ENCODE peak calls at places on chromosomes 6 and 20, in six cellular contexts. C is heart left ventricle, I is psoas muscle, R is mucosa of descending colon, P is adrenal gland, H is transverse colon. G is an unnamed sample.

GRCh38 chr6:107534762-107535161 is 44.8 kb downstream of the SOBP start:
- DNase-seq in C (no peak), I (no peak), R (no peak), P (no peak), H (no peak), G (no peak)

GRCh38 chr6:138089325-138089724 is 17.9 kb downstream of the PERP start:
- DNase-seq in C (no peak), I (no peak), R (no peak), P (no peak), H (no peak), G (no peak)

GRCh38 chr6:52984247-52984646 is 10.8 kb downstream of the GSTA4 start:
- DNase-seq in C (no peak), I (no peak), R (peak; percentile 13), P (no peak), H (no peak), G (peak; percentile 48)

GRCh38 chr20:40279390-40279789 is 409.6 kb downstream of the MAFB start:
- DNase-seq in C (peak; percentile 39), I (no peak), R (peak; percentile 26), P (peak; percentile 26), H (peak; percentile 13), G (no peak)

GRCh38 chr20:25252686-25253421 is 5.0 kb downstream of the PYGB start:
- DNase-seq in C (no peak), I (no peak), R (peak; percentile 50), P (no peak), H (peak; percentile 57), G (no peak)

GRCh38 chr20:38805502-38805957 is at the start of gene PPP1R16B:
- DNase-seq in C (peak; percentile 70), I (peak; percentile 59), R (peak; percentile 60), P (peak; percentile 56), H (peak; percentile 70), G (peak; percentile 76)

GRCh38 chr6:136226027-136226673 is 24.0 kb downstream of the MTFR2 start:
- DNase-seq in C (peak; percentile 39), I (peak; percentile 52), R (peak; percentile 76), P (peak; percentile 49), H (peak; percentile 60), G (peak; percentile 66)

GRCh38 chr6:155782320-155782730 is 326.7 kb upstream of the NOX3 start:
- DNase-seq in C (no peak), I (no peak), R (peak; percentile 60), P (no peak), H (peak; percentile 20), G (no peak)

GRCh38 chr6:43730634-43731033 is 39.4 kb upstream of the VEGFA start:
- DNase-seq in C (no peak), I (no peak), R (no peak), P (no peak), H (no peak), G (no peak)

GRCh38 chr20:33914871-33915270 is 78.8 kb upstream of the RALY start:
- DNase-seq in C (no peak), I (no peak), R (no peak), P (no peak), H (no peak), G (peak; percentile 34)

GRCh38 chr6:135162678-135163439 is 18.2 kb upstream of the MYB start:
- DNase-seq in C (no peak), I (no peak), R (peak; percentile 66), P (peak; percentile 20), H (peak; percentile 49), G (peak; percentile 57)

GRCh38 chr6:44131880-44132279 is 4.5 kb downstream of the TMEM63B start:
- DNase-seq in C (no peak), I (no peak), R (peak; percentile 81), P (no peak), H (peak; percentile 75), G (no peak)

GRCh38 chr6:102389994-102390393 is 996.5 kb downstream of the GRIK2 start:
- DNase-seq in C (no peak), I (peak; percentile 35), R (no peak), P (no peak), H (no peak), G (no peak)

GRCh38 chr6:155880905-155881304 is 425.3 kb upstream of the NOX3 start:
- DNase-seq in C (no peak), I (no peak), R (no peak), P (no peak), H (no peak), G (no peak)

GRCh38 chr20:1336699-1337387 is 7.9 kb upstream of the SDCBP2 start:
- DNase-seq in C (peak; percentile 87), I (peak; percentile 85), R (peak; percentile 56), P (no peak), H (peak; percentile 60), G (no peak)

GRCh38 chr6:7566617-7567173 is 23.3 kb upstream of the SNRNP48 start:
- DNase-seq in C (no peak), I (no peak), R (no peak), P (no peak), H (no peak), G (no peak)

GRCh38 chr6:7572213-7572943 is 17.6 kb upstream of the SNRNP48 start:
- DNase-seq in C (no peak), I (no peak), R (no peak), P (no peak), H (no peak), G (no peak)

GRCh38 chr6:7568021-7568420 is 22.0 kb upstream of the SNRNP48 start:
- DNase-seq in C (no peak), I (no peak), R (no peak), P (no peak), H (no peak), G (no peak)

GRCh38 chr6:7566031-7566556 is 23.9 kb upstream of the SNRNP48 start:
- DNase-seq in C (no peak), I (no peak), R (no peak), P (no peak), H (no peak), G (no peak)

GRCh38 chr6:7569082-7569481 is 20.9 kb upstream of the SNRNP48 start:
- DNase-seq in C (no peak), I (no peak), R (no peak), P (no peak), H (no peak), G (no peak)
- H3K36me3 ChIP-seq in C (peaks cover 49% of the 10 kb centered on the region), I (no peaks in the 10 kb centered on the region), R (peaks cover 7% of the 10 kb centered on the region), P (peaks cover 29% of the 10 kb centered on the region), H (no peaks in the 10 kb centered on the region), G (no peaks in the 10 kb centered on the region)

GRCh38 chr6:89829591-89830384 is at the start of gene CASP8AP2:
- DNase-seq in C (peak; percentile 95), I (peak; percentile 95), R (peak; percentile 99), P (peak; percentile 95), H (peak; percentile 97), G (peak; percentile 97)

GRCh38 chr6:89830385-89830809 is 717 bp downstream of the CASP8AP2 start:
- DNase-seq in C (no peak), I (no peak), R (no peak), P (no peak), H (no peak), G (no peak)

GRCh38 chr6:89828988-89829590 is 591 bp upstream of the CASP8AP2 start:
- DNase-seq in C (no peak), I (no peak), R (peak; percentile 50), P (no peak), H (peak; percentile 22), G (peak; percentile 51)

DNA sequence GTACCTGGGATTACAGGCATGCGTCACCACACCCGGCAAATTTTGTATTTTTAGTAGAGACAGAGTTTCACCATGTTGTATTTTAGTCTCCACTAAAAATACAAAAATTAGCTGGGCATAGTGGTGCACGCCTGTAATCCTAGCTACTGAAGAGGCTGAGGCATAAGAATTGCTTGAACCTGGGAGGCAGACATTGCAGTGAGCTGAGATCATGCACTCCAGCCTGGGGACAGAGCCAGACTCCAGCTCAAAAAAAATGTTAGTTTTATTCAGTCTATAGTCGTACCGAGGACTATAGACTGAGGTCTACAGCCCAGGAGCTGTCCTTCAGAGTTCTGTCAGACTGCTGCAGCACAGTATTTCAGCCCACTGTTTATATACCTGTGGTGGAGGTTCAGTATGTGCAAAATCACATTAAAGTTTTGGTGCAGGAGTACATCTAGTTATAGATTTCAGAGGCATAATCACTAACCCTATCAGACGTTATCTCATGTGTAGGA is 3.6 kb upstream of the CASP8AP2 start:
- DNase-seq in C (no peak), I (no peak), R (no peak), P (no peak), H (no peak), G (no peak)
- H3K9me3 ChIP-seq in C (no peaks in the 10 kb centered on the region), I (no peaks in the 10 kb centered on the region), R (no peaks in the 10 kb centered on the region), P (no peaks in the 10 kb centered on the region), H (no peaks in the 10 kb centered on the region), G (no peaks in the 10 kb centered on the region)

GRCh38 chr6:168061269-168062210 is 17.5 kb downstream of the FRMD1 start:
- DNase-seq in C (no peak), I (no peak), R (no peak), P (no peak), H (peak; percentile 59), G (no peak)
- H3K4me1 ChIP-seq in C (peaks cover 7% of the 10 kb centered on the region), I (no peaks in the 10 kb centered on the region), R (no peaks in the 10 kb centered on the region), P (no peaks in the 10 kb centered on the region), H (peaks cover 12% of the 10 kb centered on the region), G (no peaks in the 10 kb centered on the region)

DNA sequence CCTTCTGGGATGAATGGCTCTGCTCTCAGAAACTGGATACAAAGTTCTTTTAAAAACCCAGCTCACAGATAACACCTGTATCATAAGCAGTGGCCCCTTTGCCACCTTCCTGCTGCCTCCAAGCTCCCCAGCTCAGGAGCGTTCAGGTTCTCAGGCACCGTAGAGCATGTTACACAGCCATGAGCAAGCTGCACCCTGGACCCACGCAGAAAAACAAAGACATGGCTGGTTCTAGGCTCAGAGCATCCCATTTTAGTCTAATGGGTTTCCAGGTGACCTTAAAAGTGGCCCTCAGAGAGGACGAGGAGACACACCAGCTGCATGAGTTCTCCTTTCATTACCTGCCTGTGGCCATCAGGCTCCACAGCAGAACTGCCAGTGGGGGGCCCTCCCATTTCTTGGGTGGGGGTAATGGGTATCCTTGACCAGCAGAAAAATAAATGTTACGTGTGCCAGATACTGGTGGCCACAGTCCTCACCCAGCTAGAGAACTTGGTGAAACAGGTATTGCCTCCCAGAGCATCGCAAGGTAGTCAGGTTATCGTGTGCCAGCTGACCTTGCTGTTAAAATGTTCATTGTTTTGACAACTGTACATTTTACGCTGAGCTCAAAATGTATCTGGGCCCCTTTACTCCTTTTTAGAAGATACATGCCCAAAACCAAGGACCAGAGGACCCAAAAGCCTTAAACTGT is 7.5 kb downstream of the PSMA7 start:
- DNase-seq in C (no peak), I (no peak), R (no peak), P (no peak), H (no peak), G (no peak)
- H3K36me3 ChIP-seq in C (peaks cover 99% of the 10 kb centered on the region), I (peaks cover 99% of the 10 kb centered on the region), R (peaks cover 15% of the 10 kb centered on the region), P (peaks cover 90% of the 10 kb centered on the region), H (no peaks in the 10 kb centered on the region), G (peaks cover 87% of the 10 kb centered on the region)

DNA sequence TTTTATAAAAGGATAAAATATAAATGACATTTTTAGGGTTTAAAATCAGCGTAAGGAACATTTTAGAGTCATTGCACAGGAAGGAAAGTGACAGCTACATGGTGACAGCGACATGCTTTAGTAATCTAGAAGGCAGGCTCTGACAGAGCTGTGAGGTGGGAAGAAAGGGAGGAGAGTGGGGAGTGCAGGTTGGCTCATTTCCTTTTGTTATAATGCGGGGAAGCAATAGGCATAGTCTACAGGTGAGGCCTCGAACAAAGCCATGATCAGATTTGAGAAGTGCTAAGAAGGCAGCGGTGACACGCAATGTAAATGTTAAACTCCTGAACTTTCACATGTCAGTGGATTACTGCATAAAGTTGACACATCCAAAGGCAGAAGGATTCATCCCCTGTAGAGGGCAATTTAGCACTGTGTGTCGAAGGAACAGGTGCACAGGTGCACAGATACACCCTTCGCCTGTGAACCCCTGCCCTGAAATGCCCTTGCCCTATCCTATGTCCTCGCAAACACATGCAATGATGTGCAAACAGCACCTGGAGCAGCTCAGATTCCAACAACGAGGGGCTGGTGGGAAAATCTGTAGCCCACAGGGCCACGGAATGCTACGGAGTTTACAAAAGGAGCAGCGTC is 32.4 kb upstream of the SMOC2 start:
- DNase-seq in C (no peak), I (no peak), R (no peak), P (no peak), H (no peak), G (no peak)
- H3K9me3 ChIP-seq in C (no peaks in the 10 kb centered on the region), I (no peaks in the 10 kb centered on the region), R (no peaks in the 10 kb centered on the region), P (no peaks in the 10 kb centered on the region), H (no peaks in the 10 kb centered on the region), G (no peaks in the 10 kb centered on the region)